ENCODE peak calls at places on chromosomes 13 and 19, in five cellular contexts. Z, A, K, Y and R are unnamed samples.

GRCh38 chr19:15576526-15577156 is 38.4 kb upstream of the CYP4F8 start:
- DNase-seq in Z (no peak), A (no peak), K (no peak), Y (no peak), R (no peak)

GRCh38 chr19:8638078-8638619 is 7.7 kb downstream of the NFILZ start:
- DNase-seq in Z (no peak), A (no peak), K (no peak), Y (no peak), R (peak)

GRCh38 chr13:22017226-22017625 is 346.4 kb downstream of the FGF9 start:
- DNase-seq in Z (no peak), A (no peak), K (no peak), Y (no peak), R (no peak)

GRCh38 chr13:65744761-65745160 is 1485.4 kb downstream of the PCDH9 start:
- DNase-seq in Z (no peak), A (no peak), K (no peak), Y (no peak), R (no peak)

GRCh38 chr19:1992759-1993260 is 22.7 kb downstream of the BTBD2 start:
- DNase-seq in Z (peak), A (peak), K (no peak), Y (no peak), R (peak)

GRCh38 chr13:37540228-37540627 is 58.3 kb downstream of the POSTN start:
- DNase-seq in Z (no peak), A (no peak), K (peak), Y (no peak), R (no peak)

GRCh38 chr19:1133471-1133929 is 29.7 kb downstream of the GPX4 start:
- DNase-seq in Z (peak), A (peak), K (no peak), Y (no peak), R (no peak)

GRCh38 chr13:112839347-112840105 is 129.5 kb upstream of the MCF2L start:
- DNase-seq in Z (no peak), A (no peak), K (no peak), Y (no peak), R (peak)

GRCh38 chr19:37055330-37055729 is 22.9 kb upstream of the ZNF420 start:
- DNase-seq in Z (no peak), A (no peak), K (no peak), Y (no peak), R (no peak)

GRCh38 chr13:99421758-99422555 is 79.3 kb upstream of the TM9SF2 start:
- DNase-seq in Z (no peak), A (no peak), K (no peak), Y (no peak), R (no peak)

GRCh38 chr13:34048652-34049051 is 230.7 kb downstream of the RFC3 start:
- DNase-seq in Z (no peak), A (no peak), K (no peak), Y (no peak), R (peak)

GRCh38 chr19:56295531-56296455 is 18.8 kb downstream of the ZSCAN5A start:
- DNase-seq in Z (no peak), A (no peak), K (no peak), Y (no peak), R (peak)

GRCh38 chr13:20438801-20439200 is 86.9 kb downstream of the CRYL1 start:
- DNase-seq in Z (no peak), A (no peak), K (no peak), Y (no peak), R (no peak)

GRCh38 chr19:15276620-15277019 is 44.4 kb upstream of the EPHX3 start:
- DNase-seq in Z (no peak), A (no peak), K (no peak), Y (no peak), R (peak)

GRCh38 chr19:55640043-55640576 is 692 bp upstream of the ZNF580 start:
- DNase-seq in Z (no peak), A (peak), K (peak), Y (no peak), R (peak)

GRCh38 chr19:43476606-43477005 is 11.2 kb upstream of the LYPD3 start:
- DNase-seq in Z (no peak), A (no peak), K (peak), Y (no peak), R (no peak)

GRCh38 chr13:114249062-114249461 is 14.4 kb downstream of the CDC16 start:
- DNase-seq in Z (peak), A (no peak), K (no peak), Y (no peak), R (no peak)

GRCh38 chr13:74187564-74187963 is 53.4 kb upstream of the KLF12 start:
- DNase-seq in Z (no peak), A (no peak), K (peak), Y (no peak), R (peak)

GRCh38 chr13:50124536-50125305 is 109.5 kb downstream of the KCNRG start:
- DNase-seq in Z (peak), A (peak), K (peak), Y (peak), R (peak)

GRCh38 chr13:102310691-102311432 is 91.0 kb downstream of the FGF14 start:
- DNase-seq in Z (no peak), A (no peak), K (no peak), Y (no peak), R (no peak)

GRCh38 chr13:97403893-97404683 is 29.9 kb upstream of the RAP2A start:
- DNase-seq in Z (no peak), A (no peak), K (no peak), Y (no peak), R (no peak)

GRCh38 chr13:99417821-99418662 is 83.2 kb upstream of the TM9SF2 start:
- DNase-seq in Z (no peak), A (no peak), K (no peak), Y (no peak), R (no peak)

GRCh38 chr19:39810424-39810823 is 23.5 kb downstream of the DYRK1B start:
- DNase-seq in Z (no peak), A (no peak), K (no peak), Y (no peak), R (no peak)

GRCh38 chr13:99796175-99796819 is 175.3 kb downstream of the ZIC5 start:
- DNase-seq in Z (peak), A (peak), K (peak), Y (peak), R (no peak)

GRCh38 chr13:34254366-34254765 is 436.4 kb downstream of the RFC3 start:
- DNase-seq in Z (no peak), A (no peak), K (no peak), Y (no peak), R (peak)

GRCh38 chr13:41614671-41615519 is 157.5 kb downstream of the RGCC start:
- DNase-seq in Z (no peak), A (no peak), K (peak), Y (no peak), R (peak)

GRCh38 chr13:21670006-21670882 is 629 bp upstream of the FGF9 start:
- DNase-seq in Z (no peak), A (peak), K (peak), Y (peak), R (no peak)

GRCh38 chr19:10471909-10472308 is 31.2 kb downstream of the KEAP1 start:
- DNase-seq in Z (no peak), A (no peak), K (peak), Y (no peak), R (peak)

GRCh38 chr19:1102407-1103106 is 1.2 kb upstream of the GPX4 start:
- DNase-seq in Z (no peak), A (no peak), K (peak), Y (no peak), R (peak)

GRCh38 chr13:41915096-41915495 is 45.8 kb downstream of the VWA8 start:
- DNase-seq in Z (no peak), A (no peak), K (peak), Y (no peak), R (no peak)

GRCh38 chr13:77176350-77176749 is 149.4 kb upstream of the FBXL3 start:
- DNase-seq in Z (no peak), A (no peak), K (peak), Y (no peak), R (peak)

GRCh38 chr19:38392707-38393308 is 4.3 kb downstream of the SPRED3 start:
- DNase-seq in Z (no peak), A (no peak), K (peak), Y (no peak), R (no peak)

GRCh38 chr13:42899266-42899665 is 92.8 kb downstream of the EPSTI1 start:
- DNase-seq in Z (no peak), A (no peak), K (no peak), Y (no peak), R (no peak)

GRCh38 chr19:3835055-3835435 is 33.8 kb downstream of the ZFR2 start:
- DNase-seq in Z (no peak), A (no peak), K (no peak), Y (no peak), R (no peak)
- H2BK12ac ChIP-seq in Z (no peak), A (no peak), K (no peak), Y (no peak), R (no peak)

DNA sequence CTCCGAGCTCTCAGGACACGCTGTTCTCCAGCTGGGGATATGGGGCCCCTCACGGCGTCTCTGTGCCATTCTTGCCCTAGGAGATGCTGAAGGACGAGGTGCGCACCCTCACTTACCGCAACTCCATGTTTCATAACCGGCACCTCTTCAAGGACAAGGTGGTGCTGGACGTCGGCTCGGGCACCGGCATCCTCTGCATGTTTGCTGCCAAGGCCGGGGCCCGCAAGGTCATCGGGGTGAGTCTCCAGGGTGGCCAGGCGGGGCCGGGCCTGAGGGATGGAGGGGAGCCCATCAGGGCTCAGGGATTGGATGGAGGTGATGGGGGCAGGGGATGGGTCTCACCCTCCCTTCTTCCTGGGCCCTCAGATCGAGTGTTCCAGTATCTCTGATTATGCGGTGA is 4.8 kb downstream of the PRMT1 start:
- DNase-seq in Z (no peak), A (no peak), K (no peak), Y (no peak), R (no peak)
- H2BK12ac ChIP-seq in Z (no peak), A (no peak), K (no peak), Y (no peak), R (no peak)

GRCh38 chr13:25018729-25019115 is 77.2 kb upstream of the PABPC3 start:
- DNase-seq in Z (no peak), A (peak), K (no peak), Y (no peak), R (no peak)
- H2BK12ac ChIP-seq in Z (no peak), A (no peak), K (no peak), Y (no peak), R (no peak)

GRCh38 chr13:70339738-70340137 is 231.5 kb upstream of the KLHL1 start:
- DNase-seq in Z (peak), A (peak), K (peak), Y (no peak), R (peak)
- H2BK12ac ChIP-seq in Z (no peak), A (no peak), K (no peak), Y (no peak), R (no peak)

DNA sequence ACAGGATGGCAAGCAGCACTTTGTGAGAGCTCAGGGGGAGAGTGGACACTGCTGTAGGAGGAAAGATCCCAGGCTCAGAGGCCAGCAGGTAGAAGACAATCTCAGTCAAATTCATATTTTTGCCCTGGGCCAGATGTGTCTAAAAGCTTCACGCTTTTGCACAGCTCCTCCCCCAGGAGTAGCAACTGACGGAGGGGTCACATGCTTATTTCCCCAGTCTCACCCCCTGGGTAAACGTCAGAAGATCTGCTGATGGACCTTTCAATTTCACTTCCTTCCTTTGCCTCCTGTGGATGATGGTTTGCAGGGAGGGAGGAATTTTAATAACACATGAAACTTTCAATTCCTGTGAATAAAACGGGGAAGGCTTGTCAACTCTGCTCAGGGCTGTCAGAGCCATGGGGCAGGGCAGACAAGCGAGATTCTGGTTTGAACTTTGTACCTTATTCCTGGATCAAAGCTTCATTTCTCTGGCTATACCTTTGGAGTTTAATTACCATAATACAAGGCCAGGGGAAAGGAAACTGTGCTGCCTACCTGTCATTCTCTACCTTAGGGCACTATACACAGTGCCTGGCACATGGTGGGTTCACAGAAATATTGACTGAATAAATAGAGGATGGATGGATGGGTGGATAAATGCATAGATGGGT is 41.0 kb downstream of the POU4F1 start:
- DNase-seq in Z (no peak), A (no peak), K (no peak), Y (no peak), R (no peak)
- H2BK12ac ChIP-seq in Z (no peak), A (no peak), K (no peak), Y (no peak), R (no peak)

GRCh38 chr19:41889896-41890295 is 6.9 kb downstream of the ARHGEF1 start:
- DNase-seq in Z (no peak), A (no peak), K (no peak), Y (no peak), R (no peak)
- H2BK12ac ChIP-seq in Z (no peak), A (no peak), K (no peak), Y (no peak), R (no peak)

GRCh38 chr13:80113714-80114454 is 227.0 kb downstream of the SPRY2 start:
- DNase-seq in Z (no peak), A (no peak), K (no peak), Y (no peak), R (no peak)
- H2BK12ac ChIP-seq in Z (no peak), A (no peak), K (no peak), Y (no peak), R (no peak)

GRCh38 chr19:17470204-17470841 is at the start of gene SLC27A1:
- DNase-seq in Z (peak), A (peak), K (peak), Y (peak), R (peak)

GRCh38 chr19:17467471-17468301 is 2.6 kb upstream of the SLC27A1 start:
- DNase-seq in Z (no peak), A (no peak), K (no peak), Y (no peak), R (no peak)

GRCh38 chr19:17469092-17469370 is 1.3 kb upstream of the SLC27A1 start:
- DNase-seq in Z (no peak), A (no peak), K (peak), Y (no peak), R (no peak)

GRCh38 chr19:17468302-17469091 is 1.8 kb upstream of the SLC27A1 start:
- DNase-seq in Z (no peak), A (no peak), K (no peak), Y (no peak), R (no peak)

GRCh38 chr19:17469371-17470203 is 737 bp upstream of the SLC27A1 start:
- DNase-seq in Z (peak), A (peak), K (peak), Y (peak), R (peak)
- H2BK12ac ChIP-seq in Z (peak), A (no peak), K (peak), Y (no peak), R (no peak)